ENCODE peak calls at places on chromosomes 4 and X, in nine cellular contexts. One of them, this sample, is unnamed.

GRCh38 chr4:48139688-48140087 is 5.6 kb upstream of the TXK start:
- DNase-seq in ureter: no peak
- DNase-seq in pancreas: no peak
- DNase-seq in right lobe of liver: peak
- DNase-seq in amygdala: peak
- DNase-seq in AG08396: peak
- DNase-seq in CD8-positive, alpha-beta T cell: peak
- DNase-seq in fibroblast of mammary gland: no peak
- DNase-seq in HepG2: no peak
- DNase-seq in this sample: peak

GRCh38 chr4:156536661-156537060 is 434.9 kb downstream of the PDGFC start:
- DNase-seq in amygdala: no peak
- DNase-seq in pancreas: no peak
- DNase-seq in HepG2: no peak
- DNase-seq in ureter: no peak
- DNase-seq in right lobe of liver: no peak
- DNase-seq in CD8-positive, alpha-beta T cell: no peak
- DNase-seq in AG08396: no peak
- DNase-seq in fibroblast of mammary gland: peak
- DNase-seq in this sample: no peak

GRCh38 chr4:176791591-176792347 is 953 bp downstream of the VEGFC start:
- DNase-seq in pancreas: peak
- DNase-seq in fibroblast of mammary gland: peak
- DNase-seq in right lobe of liver: no peak
- DNase-seq in AG08396: peak
- DNase-seq in amygdala: no peak
- DNase-seq in ureter: no peak
- DNase-seq in HepG2: no peak
- DNase-seq in CD8-positive, alpha-beta T cell: no peak
- DNase-seq in this sample: peak

GRCh38 chr4:72302981-72303704 is 265.9 kb downstream of the ADAMTS3 start:
- DNase-seq in amygdala: no peak
- DNase-seq in fibroblast of mammary gland: peak
- DNase-seq in HepG2: peak
- DNase-seq in ureter: no peak
- DNase-seq in right lobe of liver: peak
- DNase-seq in CD8-positive, alpha-beta T cell: peak
- DNase-seq in pancreas: peak
- DNase-seq in AG08396: peak
- DNase-seq in this sample: peak

GRCh38 chrX:71439420-71439819 is 73.3 kb downstream of the TAF1 start:
- DNase-seq in ureter: no peak
- DNase-seq in right lobe of liver: no peak
- DNase-seq in HepG2: no peak
- DNase-seq in AG08396: no peak
- DNase-seq in pancreas: no peak
- DNase-seq in amygdala: no peak
- DNase-seq in CD8-positive, alpha-beta T cell: no peak
- DNase-seq in fibroblast of mammary gland: no peak
- DNase-seq in this sample: no peak

GRCh38 chr4:52780627-52781354 is 29.6 kb upstream of the ERVMER34-1 start:
- DNase-seq in ureter: no peak
- DNase-seq in HepG2: no peak
- DNase-seq in CD8-positive, alpha-beta T cell: no peak
- DNase-seq in right lobe of liver: no peak
- DNase-seq in fibroblast of mammary gland: peak
- DNase-seq in amygdala: no peak
- DNase-seq in pancreas: no peak
- DNase-seq in AG08396: no peak
- DNase-seq in this sample: no peak

GRCh38 chrX:53713987-53714579 is 27.6 kb upstream of the HUWE1 start:
- DNase-seq in right lobe of liver: no peak
- DNase-seq in amygdala: no peak
- DNase-seq in fibroblast of mammary gland: no peak
- DNase-seq in CD8-positive, alpha-beta T cell: no peak
- DNase-seq in pancreas: no peak
- DNase-seq in ureter: no peak
- DNase-seq in AG08396: no peak
- DNase-seq in HepG2: no peak
- DNase-seq in this sample: no peak

GRCh38 chrX:50200907-50201306 is at the start of gene AKAP4:
- DNase-seq in pancreas: no peak
- DNase-seq in right lobe of liver: no peak
- DNase-seq in amygdala: no peak
- DNase-seq in ureter: no peak
- DNase-seq in fibroblast of mammary gland: no peak
- DNase-seq in HepG2: no peak
- DNase-seq in CD8-positive, alpha-beta T cell: no peak
- DNase-seq in AG08396: no peak
- DNase-seq in this sample: no peak

GRCh38 chr4:152581536-152582160 is 45.8 kb upstream of the FBXW7 start:
- DNase-seq in amygdala: no peak
- DNase-seq in CD8-positive, alpha-beta T cell: no peak
- DNase-seq in right lobe of liver: no peak
- DNase-seq in fibroblast of mammary gland: no peak
- DNase-seq in pancreas: no peak
- DNase-seq in AG08396: no peak
- DNase-seq in HepG2: no peak
- DNase-seq in ureter: no peak
- DNase-seq in this sample: no peak

GRCh38 chrX:153556767-153557166 is 39.3 kb downstream of the ATP2B3 start:
- DNase-seq in amygdala: no peak
- DNase-seq in CD8-positive, alpha-beta T cell: no peak
- DNase-seq in AG08396: no peak
- DNase-seq in HepG2: no peak
- DNase-seq in ureter: no peak
- DNase-seq in pancreas: no peak
- DNase-seq in right lobe of liver: no peak
- DNase-seq in fibroblast of mammary gland: no peak
- DNase-seq in this sample: no peak

GRCh38 chrX:24890677-24891076 is 125.1 kb downstream of the ARX start:
- DNase-seq in HepG2: peak
- DNase-seq in amygdala: no peak
- DNase-seq in AG08396: no peak
- DNase-seq in pancreas: no peak
- DNase-seq in right lobe of liver: no peak
- DNase-seq in ureter: no peak
- DNase-seq in CD8-positive, alpha-beta T cell: no peak
- DNase-seq in fibroblast of mammary gland: no peak
- DNase-seq in this sample: no peak

GRCh38 chrX:150548684-150549083 is 19.7 kb upstream of the MTM1 start:
- DNase-seq in fibroblast of mammary gland: peak
- DNase-seq in right lobe of liver: no peak
- DNase-seq in HepG2: no peak
- DNase-seq in AG08396: peak
- DNase-seq in pancreas: no peak
- DNase-seq in amygdala: no peak
- DNase-seq in ureter: no peak
- DNase-seq in CD8-positive, alpha-beta T cell: no peak
- DNase-seq in this sample: no peak

This sample was measured in lung microvascular endothelial cell.